ENCODE peak calls at places on chromosomes 12 and 14, in nine cellular contexts. One of them, this sample, is unnamed.

GRCh38 chr12:53217930-53218307 is 10.9 kb upstream of the ITGB7 start:
- DNase-seq in activated T-helper 1 cell treated with Interleukin-2 at 50 U/mL for 16 hours: no peak
- DNase-seq in H7: no peak
- DNase-seq in GOT3: no peak
- DNase-seq in H4: no peak
- DNase-seq in posterior cingulate gyrus: no peak
- DNase-seq in transverse colon: no peak
- DNase-seq in HT-29: no peak
- DNase-seq in CMK: no peak
- DNase-seq in this sample: no peak

GRCh38 chr14:99838555-99839193 is 45.5 kb downstream of the EML1 start:
- DNase-seq in activated T-helper 1 cell treated with Interleukin-2 at 50 U/mL for 16 hours: no peak
- DNase-seq in GOT3: no peak
- DNase-seq in H4: peak; percentile 68
- DNase-seq in CMK: no peak
- DNase-seq in HT-29: no peak
- DNase-seq in transverse colon: no peak
- DNase-seq in H7: no peak
- DNase-seq in posterior cingulate gyrus: no peak
- DNase-seq in this sample: no peak

GRCh38 chr14:64704145-64704742 is at the start of gene PLEKHG3:
- DNase-seq in posterior cingulate gyrus: peak; percentile 80
- DNase-seq in H4: peak; percentile 48
- DNase-seq in H7: peak; percentile 91
- DNase-seq in HT-29: peak; percentile 69
- DNase-seq in CMK: no peak
- DNase-seq in GOT3: no peak
- DNase-seq in transverse colon: peak; percentile 90
- DNase-seq in activated T-helper 1 cell treated with Interleukin-2 at 50 U/mL for 16 hours: no peak
- DNase-seq in this sample: peak; percentile 47

GRCh38 chr12:2395352-2395977 is 342.7 kb downstream of the CACNA1C start:
- DNase-seq in HT-29: peak; percentile 71
- DNase-seq in H4: peak; percentile 46
- DNase-seq in CMK: peak; percentile 29
- DNase-seq in posterior cingulate gyrus: peak; percentile 53
- DNase-seq in GOT3: no peak
- DNase-seq in H7: peak; percentile 89
- DNase-seq in transverse colon: peak; percentile 47
- DNase-seq in activated T-helper 1 cell treated with Interleukin-2 at 50 U/mL for 16 hours: no peak
- DNase-seq in this sample: peak; percentile 44

GRCh38 chr12:116595186-116595585 is 36.0 kb downstream of the MAP1LC3B2 start:
- DNase-seq in activated T-helper 1 cell treated with Interleukin-2 at 50 U/mL for 16 hours: no peak
- DNase-seq in GOT3: no peak
- DNase-seq in posterior cingulate gyrus: no peak
- DNase-seq in CMK: no peak
- DNase-seq in H4: no peak
- DNase-seq in transverse colon: no peak
- DNase-seq in HT-29: no peak
- DNase-seq in H7: no peak
- DNase-seq in this sample: no peak

GRCh38 chr12:55932546-55932919 is 1.6 kb downstream of the DGKA start:
- DNase-seq in CMK: no peak
- DNase-seq in H7: no peak
- DNase-seq in activated T-helper 1 cell treated with Interleukin-2 at 50 U/mL for 16 hours: peak; percentile 26
- DNase-seq in HT-29: peak; percentile 26
- DNase-seq in H4: no peak
- DNase-seq in posterior cingulate gyrus: no peak
- DNase-seq in GOT3: no peak
- DNase-seq in transverse colon: peak; percentile 43
- DNase-seq in this sample: peak; percentile 69

GRCh38 chr12:27779416-27779815 is 617 bp upstream of the KLHL42 start:
- DNase-seq in CMK: no peak
- DNase-seq in GOT3: no peak
- DNase-seq in HT-29: peak; percentile 34
- DNase-seq in H4: no peak
- DNase-seq in H7: peak; percentile 40
- DNase-seq in transverse colon: peak; percentile 14
- DNase-seq in activated T-helper 1 cell treated with Interleukin-2 at 50 U/mL for 16 hours: no peak
- DNase-seq in posterior cingulate gyrus: peak; percentile 55
- DNase-seq in this sample: no peak

GRCh38 chr14:74085047-74085637 is 386 bp downstream of the LIN52 start:
- DNase-seq in posterior cingulate gyrus: no peak
- DNase-seq in H7: peak; percentile 35
- DNase-seq in CMK: no peak
- DNase-seq in GOT3: no peak
- DNase-seq in HT-29: no peak
- DNase-seq in H4: peak; percentile 8
- DNase-seq in activated T-helper 1 cell treated with Interleukin-2 at 50 U/mL for 16 hours: no peak
- DNase-seq in transverse colon: no peak
- DNase-seq in this sample: peak; percentile 13

GRCh38 chr12:124490584-124491305 is 76.7 kb downstream of the NCOR2 start:
- DNase-seq in H7: peak; percentile 62
- DNase-seq in H4: no peak
- DNase-seq in activated T-helper 1 cell treated with Interleukin-2 at 50 U/mL for 16 hours: no peak
- DNase-seq in HT-29: no peak
- DNase-seq in posterior cingulate gyrus: peak; percentile 68
- DNase-seq in GOT3: no peak
- DNase-seq in CMK: no peak
- DNase-seq in transverse colon: peak; percentile 73
- DNase-seq in this sample: no peak

GRCh38 chr14:91159182-91159581 is 45.3 kb downstream of the DGLUCY start:
- DNase-seq in posterior cingulate gyrus: no peak
- DNase-seq in transverse colon: no peak
- DNase-seq in GOT3: no peak
- DNase-seq in HT-29: no peak
- DNase-seq in activated T-helper 1 cell treated with Interleukin-2 at 50 U/mL for 16 hours: no peak
- DNase-seq in CMK: no peak
- DNase-seq in H7: no peak
- DNase-seq in H4: no peak
- DNase-seq in this sample: no peak

GRCh38 chr12:50647031-50647430 is 116.9 kb upstream of the ATF1 start:
- DNase-seq in GOT3: no peak
- DNase-seq in posterior cingulate gyrus: no peak
- DNase-seq in activated T-helper 1 cell treated with Interleukin-2 at 50 U/mL for 16 hours: no peak
- DNase-seq in H7: no peak
- DNase-seq in CMK: no peak
- DNase-seq in H4: no peak
- DNase-seq in transverse colon: no peak
- DNase-seq in HT-29: no peak
- DNase-seq in this sample: no peak

GRCh38 chr12:55727643-55728184 is 1.1 kb downstream of the CD63 start:
- DNase-seq in GOT3: no peak
- DNase-seq in activated T-helper 1 cell treated with Interleukin-2 at 50 U/mL for 16 hours: no peak
- DNase-seq in posterior cingulate gyrus: no peak
- DNase-seq in transverse colon: peak; percentile 59
- DNase-seq in CMK: peak; percentile 68
- DNase-seq in H4: peak; percentile 50
- DNase-seq in HT-29: peak; percentile 59
- DNase-seq in H7: peak; percentile 63
- DNase-seq in this sample: no peak

GRCh38 chr12:111368291-111368683 is 608 bp downstream of the PHETA1 start:
- DNase-seq in CMK: no peak
- DNase-seq in H4: no peak
- DNase-seq in posterior cingulate gyrus: no peak
- DNase-seq in H7: no peak
- DNase-seq in GOT3: no peak
- DNase-seq in transverse colon: peak; percentile 58
- DNase-seq in HT-29: peak; percentile 23
- DNase-seq in activated T-helper 1 cell treated with Interleukin-2 at 50 U/mL for 16 hours: no peak
- DNase-seq in this sample: no peak

GRCh38 chr14:37124617-37125016 is 47.8 kb downstream of the SLC25A21 start:
- DNase-seq in transverse colon: no peak
- DNase-seq in posterior cingulate gyrus: no peak
- DNase-seq in H7: no peak
- DNase-seq in GOT3: no peak
- DNase-seq in H4: peak; percentile 38
- DNase-seq in CMK: no peak
- DNase-seq in HT-29: peak; percentile 11
- DNase-seq in activated T-helper 1 cell treated with Interleukin-2 at 50 U/mL for 16 hours: no peak
- DNase-seq in this sample: no peak

GRCh38 chr12:1851126-1851791 is 30.9 kb downstream of the LRTM2 start:
- DNase-seq in CMK: no peak
- DNase-seq in H7: no peak
- DNase-seq in activated T-helper 1 cell treated with Interleukin-2 at 50 U/mL for 16 hours: no peak
- DNase-seq in GOT3: no peak
- DNase-seq in posterior cingulate gyrus: no peak
- DNase-seq in H4: peak; percentile 47
- DNase-seq in HT-29: no peak
- DNase-seq in transverse colon: no peak
- DNase-seq in this sample: no peak

GRCh38 chr12:12081836-12082497 is 11.2 kb downstream of the BCL2L14 start:
- DNase-seq in CMK: no peak
- DNase-seq in HT-29: peak; percentile 81
- DNase-seq in GOT3: no peak
- DNase-seq in H4: peak; percentile 17
- DNase-seq in H7: peak; percentile 62
- DNase-seq in transverse colon: peak; percentile 78
- DNase-seq in posterior cingulate gyrus: no peak
- DNase-seq in activated T-helper 1 cell treated with Interleukin-2 at 50 U/mL for 16 hours: no peak
- DNase-seq in this sample: no peak

GRCh38 chr14:73524493-73524892 is 12.4 kb upstream of the ACOT1 start:
- DNase-seq in posterior cingulate gyrus: no peak
- DNase-seq in activated T-helper 1 cell treated with Interleukin-2 at 50 U/mL for 16 hours: no peak
- DNase-seq in transverse colon: no peak
- DNase-seq in HT-29: no peak
- DNase-seq in H7: no peak
- DNase-seq in CMK: no peak
- DNase-seq in H4: no peak
- DNase-seq in GOT3: no peak
- DNase-seq in this sample: no peak

GRCh38 chr14:56237398-56237797 is 119.2 kb downstream of the PELI2 start:
- DNase-seq in H7: no peak
- DNase-seq in H4: no peak
- DNase-seq in activated T-helper 1 cell treated with Interleukin-2 at 50 U/mL for 16 hours: no peak
- DNase-seq in posterior cingulate gyrus: no peak
- DNase-seq in CMK: no peak
- DNase-seq in GOT3: no peak
- DNase-seq in HT-29: no peak
- DNase-seq in transverse colon: no peak
- DNase-seq in this sample: no peak

GRCh38 chr12:85036241-85036707 is at the start of the genes LRRIQ1 and TSPAN19:
- DNase-seq in CMK: no peak
- DNase-seq in transverse colon: peak; percentile 48
- DNase-seq in HT-29: peak; percentile 56
- DNase-seq in GOT3: no peak
- DNase-seq in posterior cingulate gyrus: peak; percentile 55
- DNase-seq in activated T-helper 1 cell treated with Interleukin-2 at 50 U/mL for 16 hours: peak; percentile 0
- DNase-seq in H4: peak; percentile 89
- DNase-seq in H7: peak; percentile 73
- DNase-seq in this sample: no peak

This sample was measured in B cell.